ENCODE peak calls at places on chromosomes 16 and 17, in six cellular contexts. N, G, S, A, R and V are unnamed samples.

GRCh38 chr17:78341559-78342437 is 18.1 kb downstream of the SOCS3 start:
- DNase-seq in N (no peak), G (no peak), S (no peak), A (no peak), R (peak), V (no peak)

GRCh38 chr17:11554542-11554941 is 43.7 kb upstream of the DNAH9 start:
- DNase-seq in N (no peak), G (no peak), S (no peak), A (no peak), R (no peak), V (no peak)

GRCh38 chr17:15307686-15308085 is 33.7 kb downstream of the TEKT3 start:
- DNase-seq in N (no peak), G (no peak), S (no peak), A (peak), R (no peak), V (no peak)

GRCh38 chr16:29962344-29962994 is 590 bp downstream of the TMEM219 start:
- DNase-seq in N (no peak), G (peak), S (no peak), A (peak), R (no peak), V (no peak)

GRCh38 chr16:10253344-10253855 is 71.2 kb upstream of the GRIN2A start:
- DNase-seq in N (no peak), G (no peak), S (no peak), A (no peak), R (no peak), V (no peak)

GRCh38 chr17:66190738-66191606 is 961 bp downstream of the CEP112 start:
- DNase-seq in N (no peak), G (no peak), S (no peak), A (no peak), R (no peak), V (no peak)

GRCh38 chr17:49216482-49216881 is 6.0 kb downstream of the ABI3 start:
- DNase-seq in N (no peak), G (no peak), S (no peak), A (no peak), R (no peak), V (no peak)

GRCh38 chr17:38454528-38454927 is 26.3 kb downstream of the ARHGAP23 start:
- DNase-seq in N (no peak), G (no peak), S (no peak), A (no peak), R (no peak), V (no peak)

GRCh38 chr17:39064374-39064773 is 87.1 kb downstream of the PLXDC1 start:
- DNase-seq in N (no peak), G (no peak), S (no peak), A (peak), R (no peak), V (no peak)

GRCh38 chr16:2061526-2061925 is 13.7 kb downstream of the TSC2 start:
- DNase-seq in N (no peak), G (no peak), S (no peak), A (no peak), R (no peak), V (no peak)

GRCh38 chr16:29729116-29729521 is 16.7 kb downstream of the C16orf54 start:
- DNase-seq in N (no peak), G (peak), S (no peak), A (peak), R (no peak), V (no peak)

GRCh38 chr17:29588017-29588557 is 1.4 kb downstream of the GIT1 start:
- DNase-seq in N (no peak), G (peak), S (no peak), A (no peak), R (no peak), V (no peak)

GRCh38 chr16:80274576-80275191 is 266.1 kb upstream of the DYNLRB2 start:
- DNase-seq in N (no peak), G (no peak), S (no peak), A (peak), R (no peak), V (no peak)

GRCh38 chr16:88951501-88951900 is 25.5 kb downstream of the CBFA2T3 start:
- DNase-seq in N (no peak), G (no peak), S (no peak), A (no peak), R (no peak), V (no peak)

GRCh38 chr17:12732366-12732765 is 56.9 kb upstream of the ARHGAP44 start:
- DNase-seq in N (no peak), G (no peak), S (no peak), A (no peak), R (no peak), V (no peak)

GRCh38 chr16:88541109-88541508 is 29.1 kb upstream of the ZC3H18 start:
- DNase-seq in N (no peak), G (no peak), S (no peak), A (no peak), R (no peak), V (no peak)